ENCODE peak calls at places on chromosomes 1 and 21, in eight cellular contexts. G is neural progenitor cell; W is kidney tubule cell; R is stimulated activated CD4-positive, alpha-beta T cell treated with anti-CD3 and anti-CD28 coated beads, Interleukin-4, amount 100 ng/mL, for 24 hours; X is T-helper 1 cell; Z is AG04450; O is fibroblast of lung; B is erythroblast. C is an unnamed sample.

GRCh38 chr21:28758883-28759242 is 233.8 kb downstream of the LTN1 start:
- DNase-seq in W (no peak), O (no peak), R (no peak), G (no peak), B (no peak), Z (no peak), X (no peak), C (no peak)

GRCh38 chr21:41142051-41142795 is 25.7 kb upstream of the BACE2 start:
- DNase-seq in Z (peak; percentile 6), X (no peak), B (no peak), W (peak; percentile 98), G (peak; percentile 21), R (no peak), O (no peak), C (no peak)

GRCh38 chr1:22163578-22163977 is 20.7 kb upstream of the WNT4 start:
- DNase-seq in G (no peak), O (no peak), B (no peak), R (no peak), X (no peak), Z (no peak), W (no peak), C (no peak)

GRCh38 chr1:232805269-232806070 is at the start of gene MAP10:
- DNase-seq in B (peak; percentile 77), G (peak; percentile 82), R (peak; percentile 73), O (peak; percentile 86), W (peak; percentile 74), X (peak; percentile 45), Z (peak; percentile 42), C (peak; percentile 72)

GRCh38 chr21:38984982-38985422 is 179.3 kb downstream of the ETS2 start:
- DNase-seq in R (no peak), Z (no peak), G (no peak), O (peak; percentile 96), X (no peak), B (peak; percentile 51), W (no peak), C (peak; percentile 93)

GRCh38 chr1:37763791-37764741 is 854 bp downstream of the EPHA10 start:
- DNase-seq in R (peak; percentile 52), W (peak; percentile 30), O (peak; percentile 39), Z (peak; percentile 6), G (peak; percentile 95), X (no peak), B (peak; percentile 64), C (peak; percentile 47)

GRCh38 chr1:165595561-165595960 is 35.5 kb upstream of the MGST3 start:
- DNase-seq in R (no peak), O (peak; percentile 67), G (no peak), X (no peak), W (no peak), B (no peak), Z (no peak), C (peak; percentile 18)

GRCh38 chr1:73980324-73981040 is 217.5 kb downstream of the LRRIQ3 start:
- DNase-seq in X (no peak), Z (no peak), O (no peak), G (peak; percentile 47), B (no peak), R (no peak), W (peak; percentile 69), C (no peak)

GRCh38 chr1:67213164-67213563 is 46.9 kb downstream of the IL23R start:
- DNase-seq in R (no peak), O (peak; percentile 18), Z (no peak), W (peak; percentile 47), X (no peak), G (peak; percentile 74), B (peak; percentile 25), C (peak; percentile 13)

GRCh38 chr21:29080454-29080930 is 7.0 kb upstream of the CCT8 start:
- DNase-seq in O (no peak), G (no peak), X (no peak), R (no peak), Z (no peak), W (peak; percentile 71), B (no peak), C (no peak)